ENCODE peak calls at places on chromosomes 12 and 14, in five cellular contexts. C, U, S, L and J are unnamed samples.

GRCh38 chr12:44088647-44089046 is 252.8 kb downstream of the TMEM117 start:
- DNase-seq in L (no peak), C (no peak), U (no peak), S (no peak), J (no peak)

GRCh38 chr12:75634244-75635222 is 123.1 kb upstream of the KRR1 start:
- DNase-seq in C (no peak), L (peak; percentile 29), S (peak; percentile 52), U (no peak), J (no peak)

GRCh38 chr12:3042394-3042793 is 34.8 kb upstream of the TSPAN9 start:
- DNase-seq in L (no peak), C (no peak), U (peak; percentile 26), S (no peak), J (peak; percentile 87)

GRCh38 chr14:100065161-100065871 is at the start of gene EVL:
- DNase-seq in C (no peak), U (no peak), S (no peak), L (no peak), J (peak; percentile 86)

GRCh38 chr14:99729991-99730875 is 46.1 kb downstream of the CYP46A1 start:
- DNase-seq in L (peak; percentile 89), S (no peak), C (peak; percentile 19), U (peak; percentile 86), J (peak; percentile 54)

GRCh38 chr12:95258803-95259202 is 41.2 kb downstream of the VEZT start:
- DNase-seq in U (no peak), C (no peak), S (no peak), L (no peak), J (no peak)

GRCh38 chr12:123267991-123268843 is 3.4 kb downstream of the CDK2AP1 start:
- DNase-seq in L (peak; percentile 30), S (peak; percentile 30), C (no peak), U (no peak), J (no peak)

GRCh38 chr12:69985656-69986055 is 160.6 kb downstream of the MYRFL start:
- DNase-seq in C (no peak), L (peak; percentile 62), S (no peak), U (peak; percentile 71), J (peak; percentile 42)

GRCh38 chr12:18983854-18984253 is 145.7 kb upstream of the PLEKHA5 start:
- DNase-seq in U (no peak), L (no peak), C (no peak), S (no peak), J (no peak)

GRCh38 chr12:93016752-93017350 is 87.8 kb upstream of the EEA1 start:
- DNase-seq in L (no peak), S (no peak), U (no peak), C (no peak), J (no peak)

GRCh38 chr12:79439179-79439825 is 251.5 kb downstream of the PAWR start:
- DNase-seq in S (peak; percentile 28), U (no peak), C (no peak), L (no peak), J (no peak)

GRCh38 chr14:20631023-20631820 is 10.3 kb downstream of the OR6S1 start:
- DNase-seq in U (peak; percentile 71), S (peak; percentile 53), C (peak; percentile 70), L (peak; percentile 73), J (no peak)

GRCh38 chr12:103493199-103493598 is 2.6 kb downstream of the C12orf42 start:
- DNase-seq in L (no peak), S (no peak), U (no peak), C (no peak), J (no peak)

GRCh38 chr14:64444984-64445845 is 20.1 kb upstream of the AKAP5 start:
- DNase-seq in U (no peak), C (peak; percentile 77), S (peak; percentile 90), L (no peak), J (no peak)

GRCh38 chr12:45644521-45644920 is 85.0 kb upstream of the ARID2 start:
- DNase-seq in S (peak; percentile 34), L (peak; percentile 12), U (no peak), C (peak; percentile 71), J (peak; percentile 13)

GRCh38 chr14:99035712-99036593 is 236.0 kb downstream of the BCL11B start:
- DNase-seq in S (peak; percentile 96), U (peak; percentile 84), L (peak; percentile 82), C (peak; percentile 43), J (no peak)

GRCh38 chr12:52792185-52793029 is 3.5 kb downstream of the KRT3 start:
- DNase-seq in L (no peak), U (no peak), C (no peak), S (no peak), J (no peak)

GRCh38 chr12:14701808-14702568 is 5.6 kb upstream of the GUCY2C start:
- DNase-seq in L (no peak), U (no peak), S (no peak), C (no peak), J (no peak)

GRCh38 chr12:14700935-14701334 is 4.5 kb upstream of the GUCY2C start:
- DNase-seq in U (no peak), C (no peak), S (no peak), L (no peak), J (no peak)

GRCh38 chr12:14698555-14698954 is 2.2 kb upstream of the GUCY2C start:
- DNase-seq in L (no peak), S (no peak), U (no peak), C (no peak), J (no peak)

GRCh38 chr12:14696265-14696741 is at the start of gene GUCY2C:
- DNase-seq in L (no peak), U (no peak), S (no peak), C (no peak), J (no peak)

DNA sequence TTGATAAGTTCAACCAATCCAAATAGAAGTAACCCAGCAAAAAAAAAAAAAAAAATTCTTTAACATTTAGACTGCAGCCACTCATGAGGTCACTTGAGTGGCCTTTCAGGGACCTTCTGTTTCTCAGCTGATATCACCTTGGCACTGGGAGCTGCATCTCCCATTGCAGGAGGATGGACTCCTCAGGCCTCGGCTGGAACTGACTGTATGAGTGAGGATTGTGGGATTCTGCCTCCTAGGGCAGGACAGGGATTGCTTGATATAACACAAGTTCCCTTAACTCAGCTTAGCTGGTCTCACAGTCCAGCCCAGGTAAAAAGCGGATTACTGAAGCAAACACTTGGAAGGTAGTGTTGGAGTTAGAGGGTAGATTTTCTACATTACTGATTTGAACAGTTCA is 3.5 kb upstream of the GUCY2C start:
- DNase-seq in U (no peak), L (no peak), S (no peak), C (no peak), J (no peak)
- H2AFZ ChIP-seq in U (no peak overlapping the region), L (no peak overlapping the region), S (no peak overlapping the region), C (no peak overlapping the region), J (no peak overlapping the region)

DNA sequence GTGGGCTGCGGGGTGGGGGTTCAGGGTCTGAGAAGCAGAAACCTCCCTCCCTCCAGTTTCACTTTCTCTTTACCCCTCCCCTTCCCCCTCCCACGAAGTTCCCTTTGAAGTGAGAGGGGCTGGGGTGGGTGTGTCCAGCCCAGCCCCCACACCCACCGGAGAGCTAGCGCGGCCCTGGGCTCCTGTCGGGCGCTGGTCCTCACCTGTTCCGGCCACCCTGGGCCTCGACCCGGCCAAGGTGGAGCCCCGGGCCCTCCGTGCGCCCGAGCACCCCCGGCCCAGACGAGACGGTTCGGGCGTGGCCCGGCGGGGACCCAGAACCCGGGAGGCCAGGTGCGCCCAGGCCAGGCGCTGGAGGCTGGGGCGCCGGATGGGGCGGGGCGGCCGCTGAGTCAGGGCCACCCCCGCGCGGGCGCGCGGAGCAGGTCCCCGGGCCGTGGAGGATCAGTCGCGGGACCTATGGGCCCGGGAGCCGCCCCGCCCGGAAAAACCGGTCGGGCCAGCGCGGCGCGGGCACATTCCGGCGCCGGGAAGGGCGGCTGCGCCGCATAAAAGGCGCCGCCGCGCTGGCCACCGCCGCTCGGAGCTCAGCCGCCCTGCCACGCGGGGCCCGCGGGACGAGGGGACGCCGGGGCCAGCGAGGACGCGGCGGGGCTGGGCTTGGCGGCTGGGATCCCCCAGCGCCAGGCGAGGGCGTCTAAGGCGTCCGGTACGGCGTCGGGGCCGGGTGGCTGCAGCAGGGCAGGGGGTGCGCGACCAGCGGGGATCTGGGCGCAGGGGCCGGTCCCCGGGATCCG is 21.6 kb upstream of the KIF26A start:
- DNase-seq in S (no peak), U (no peak), C (no peak), L (peak; percentile 64), J (no peak)
- H2AFZ ChIP-seq in S (no peak overlapping the region), U (no peak overlapping the region), C (no peak overlapping the region), L (peak overlapping the region; percentile 76), J (no peak overlapping the region)

GRCh38 chr12:68647507-68647906 is 36.8 kb downstream of the RAP1B start:
- DNase-seq in L (no peak), C (no peak), U (no peak), S (no peak), J (no peak)
- H2AFZ ChIP-seq in L (no peak overlapping the region), C (no peak overlapping the region), U (no peak overlapping the region), S (no peak overlapping the region), J (no peak overlapping the region)

DNA sequence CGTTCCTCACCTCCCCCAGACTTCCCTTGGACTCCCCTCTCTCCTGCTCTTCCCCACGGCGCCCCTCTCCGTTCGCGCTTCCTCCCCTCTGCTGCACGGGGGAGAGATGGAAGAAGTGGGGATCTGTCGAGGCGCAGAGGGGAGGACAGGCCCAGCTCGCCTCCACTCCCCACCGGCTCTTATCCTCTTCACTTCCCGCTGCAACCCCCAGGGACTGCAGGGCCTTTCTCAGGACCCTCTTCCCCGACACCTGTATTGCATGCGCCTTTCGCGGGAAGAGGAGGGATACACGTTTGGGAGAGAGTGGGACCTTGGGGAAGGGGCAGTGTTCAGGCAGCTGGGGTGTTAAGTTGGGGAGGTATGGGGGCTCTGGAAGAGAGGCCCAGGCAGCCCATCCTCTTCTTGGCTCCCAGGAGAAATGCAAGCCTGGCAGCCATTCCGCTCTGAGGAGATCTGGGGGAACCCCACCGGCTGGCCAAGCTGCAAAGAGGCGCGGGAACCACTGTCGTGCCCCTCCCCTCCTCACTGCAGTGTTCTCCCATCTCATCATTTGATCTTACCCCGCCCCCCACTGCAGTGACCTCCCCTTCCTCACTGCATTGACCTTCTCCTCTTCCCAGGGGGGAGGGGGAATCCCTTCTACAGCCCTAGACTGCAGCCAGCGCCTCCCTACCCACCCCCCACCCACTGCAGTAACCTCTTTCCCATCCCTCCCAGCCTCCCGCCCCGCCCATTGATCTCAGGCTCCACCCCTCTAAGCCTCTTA is 826 bp downstream of the ENO2 start:
- DNase-seq in U (peak; percentile 86), S (no peak), C (no peak), L (peak; percentile 87), J (no peak)
- H2AFZ ChIP-seq in U (no peak overlapping the region), S (no peak overlapping the region), C (peak overlapping the region; percentile 89), L (peak overlapping the region; percentile 85), J (peak overlapping the region; percentile 80)